ENCODE peak calls at places on chromosome 9, in five cellular contexts. Q is SK-N-SH, L is IMR-90, D is K562, E is GM12878. N is an unnamed sample.

GRCh38 chr9:133807818-133808217 is 69.7 kb upstream of the SARDH start:
- DNase-seq in Q (no peak), E (no peak), D (no peak), L (no peak), N (no peak)

GRCh38 chr9:90987566-90987965 is 185.9 kb downstream of the SYK start:
- DNase-seq in Q (no peak), L (no peak), E (no peak), D (no peak), N (no peak)

GRCh38 chr9:11931109-11931508 is 762.1 kb upstream of the TYRP1 start:
- DNase-seq in L (no peak), Q (no peak), E (no peak), D (no peak), N (no peak)

GRCh38 chr9:4296217-4296616 is 3.7 kb downstream of the GLIS3 start:
- DNase-seq in Q (no peak), E (no peak), L (no peak), D (no peak), N (peak)

GRCh38 chr9:136314056-136314416 is 10.1 kb upstream of the CCDC187 start:
- DNase-seq in L (no peak), D (no peak), E (no peak), Q (no peak), N (no peak)

GRCh38 chr9:70602364-70603019 is 188.0 kb upstream of the KLF9 start:
- DNase-seq in Q (peak), L (peak), D (peak), E (peak), N (peak)

GRCh38 chr9:117672397-117672796 is 31.8 kb upstream of the TLR4 start:
- DNase-seq in L (no peak), D (no peak), Q (no peak), E (no peak), N (peak)

GRCh38 chr9:8679405-8679951 is 879.9 kb upstream of the DMAC1 start:
- DNase-seq in E (no peak), Q (no peak), D (no peak), L (no peak), N (no peak)

GRCh38 chr9:133030317-133031129 is at the start of gene GTF3C5:
- DNase-seq in D (peak), L (peak), E (peak), Q (peak), N (peak)

GRCh38 chr9:5466776-5467175 is 16.4 kb downstream of the CD274 start:
- DNase-seq in Q (no peak), E (no peak), D (no peak), L (no peak), N (no peak)

GRCh38 chr9:115327441-115328122 is 209.6 kb upstream of the TNC start:
- DNase-seq in E (no peak), D (no peak), Q (no peak), L (peak), N (no peak)

GRCh38 chr9:108654566-108654965 is 201.2 kb downstream of the ACTL7B start:
- DNase-seq in D (no peak), E (no peak), Q (no peak), L (no peak), N (no peak)

GRCh38 chr9:136403538-136403914 is 3.6 kb upstream of the SNAPC4 start:
- DNase-seq in E (peak), L (no peak), Q (no peak), D (no peak), N (no peak)

GRCh38 chr9:1429328-1429727 is 379.2 kb downstream of the DMRT2 start:
- DNase-seq in L (no peak), D (no peak), Q (peak), E (no peak), N (peak)

GRCh38 chr9:1434082-1434481 is 383.9 kb downstream of the DMRT2 start:
- DNase-seq in Q (peak), E (no peak), L (no peak), D (no peak), N (no peak)
- TF ChIP-seq RCOR1 in Q (no peak), E (no peak), L (no peak), D (no peak), N (no peak)

GRCh38 chr9:126874546-126875314 is 14.3 kb downstream of the ZBTB34 start:
- DNase-seq in Q (no peak), E (no peak), L (peak), D (no peak), N (no peak)
- TF ChIP-seq RCOR1 in Q (no peak), E (no peak), L (no peak), D (no peak), N (no peak)

DNA sequence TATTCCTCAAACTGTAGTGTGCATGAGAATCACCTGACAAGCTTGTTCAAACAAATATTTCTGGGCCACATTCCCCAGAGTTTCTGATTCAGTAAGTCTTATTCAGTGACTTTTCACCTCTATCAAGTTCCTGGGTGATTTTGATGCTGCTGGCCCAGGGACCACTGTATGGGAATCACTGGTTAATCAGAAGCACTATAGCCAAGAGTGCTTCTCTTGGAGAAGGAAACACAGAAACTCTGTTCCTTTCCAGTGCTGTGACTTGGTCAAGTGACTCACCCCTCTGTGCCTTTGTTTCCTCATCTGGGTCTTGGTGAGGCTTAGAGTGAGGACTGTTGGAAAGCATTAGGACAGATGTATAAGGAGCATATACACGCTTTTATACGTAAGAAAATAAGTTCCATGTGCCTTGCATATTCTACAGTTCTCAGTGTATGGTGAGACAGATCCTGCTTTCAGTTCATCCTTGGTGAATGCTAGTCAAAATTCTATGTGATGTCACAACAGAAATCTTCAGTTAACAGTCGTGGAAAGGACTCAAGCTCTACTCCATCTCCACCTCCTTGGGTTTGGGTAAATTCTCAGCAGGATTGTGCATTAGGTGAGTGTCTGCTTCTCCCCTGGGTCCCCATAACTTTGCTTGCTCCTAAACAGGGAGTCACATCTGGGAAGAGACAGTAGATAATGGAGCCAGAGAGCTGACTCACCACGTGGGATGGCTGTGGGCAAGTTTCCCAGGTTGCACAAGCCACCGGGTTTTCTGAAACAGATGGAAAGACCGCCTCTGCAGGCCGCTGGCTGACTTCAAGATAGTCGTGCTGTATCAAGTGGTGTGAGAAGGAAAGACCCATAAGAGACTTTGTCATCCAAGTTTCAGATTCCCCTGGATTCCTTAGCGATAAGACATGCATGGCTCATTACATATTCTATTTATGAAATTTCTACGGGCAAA is 117.0 kb downstream of the NXNL2 start:
- DNase-seq in L (peak), E (no peak), Q (no peak), D (peak), N (peak)
- TF ChIP-seq RCOR1 in L (no peak), E (no peak), Q (peak), D (no peak), N (no peak)

DNA sequence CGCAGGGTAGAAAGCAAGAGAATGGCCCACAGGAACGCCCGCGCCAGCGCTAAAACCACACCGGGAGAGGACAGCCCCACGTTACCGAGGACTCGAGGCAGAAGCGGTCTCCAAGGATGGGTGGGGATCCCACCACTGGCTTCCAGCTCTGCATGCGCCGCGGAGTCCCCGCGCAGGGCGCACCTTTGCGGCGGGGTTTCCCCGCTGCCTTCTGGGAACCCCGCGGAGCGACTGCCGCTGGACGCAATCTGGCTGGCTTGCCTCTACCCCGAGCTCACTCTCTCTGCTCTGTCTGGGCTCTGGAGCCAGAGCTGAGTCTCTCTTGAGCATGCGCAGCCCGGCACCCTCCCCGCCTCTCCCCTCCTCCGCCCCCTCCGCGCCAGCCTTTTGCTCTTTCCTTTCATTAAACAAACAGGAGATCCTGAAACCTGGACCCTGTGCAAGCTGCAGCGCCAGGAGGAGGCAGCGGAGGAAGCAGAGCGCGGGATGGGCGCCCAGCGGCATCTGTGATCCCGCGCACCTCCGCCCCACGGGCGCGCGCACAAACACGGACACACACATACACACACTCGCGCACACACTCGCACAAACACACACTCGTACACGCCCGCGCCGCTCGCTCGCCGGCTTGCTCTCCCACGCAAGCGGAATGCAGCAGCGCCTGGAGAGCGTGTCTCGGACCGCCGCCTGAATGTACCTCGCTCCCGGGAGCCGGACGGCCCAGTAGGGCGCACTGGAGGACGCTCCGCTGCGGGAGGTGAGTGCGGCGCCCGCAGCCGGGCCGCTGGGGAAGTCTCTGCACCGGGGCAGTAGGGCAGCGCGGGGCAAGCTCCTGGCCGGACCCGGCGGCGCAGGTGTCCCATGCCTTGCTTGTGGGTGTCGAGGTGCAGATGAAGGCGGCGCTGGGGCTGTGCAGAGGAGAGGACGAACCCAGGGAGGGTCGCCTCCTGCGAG is at the start of gene PLPPR1:
- DNase-seq in D (no peak), Q (peak), L (peak), E (no peak), N (peak)
- TF ChIP-seq RCOR1 in D (no peak), Q (no peak), L (no peak), E (no peak), N (no peak)